ENCODE peak calls at places on chromosomes 7 and 10, in seven cellular contexts. F is tibial artery, L is PC-3, N is transverse colon, B is IMR-90, R is WERI-Rb-1, H is sigmoid colon. G is an unnamed sample.

GRCh38 chr7:157877298-157877840 is 540.6 kb downstream of the DNAJB6 start:
- DNase-seq in F (no peak), L (no peak), N (no peak), B (no peak), R (no peak), H (no peak), G (no peak)

GRCh38 chr10:63819753-63820347 is 298.6 kb downstream of the REEP3 start:
- DNase-seq in F (peak), L (peak), N (peak), B (peak), R (peak), H (peak), G (peak)

GRCh38 chr7:158357106-158357897 is 230.3 kb downstream of the PTPRN2 start:
- DNase-seq in F (no peak), L (no peak), N (no peak), B (no peak), R (no peak), H (peak), G (no peak)

GRCh38 chr7:12303507-12303906 is 92.4 kb downstream of the TMEM106B start:
- DNase-seq in F (no peak), L (peak), N (no peak), B (no peak), R (no peak), H (no peak), G (no peak)

GRCh38 chr7:149126662-149127321 is 668 bp upstream of the ZNF425 start:
- DNase-seq in F (peak), L (peak), N (peak), B (peak), R (peak), H (peak), G (peak)

GRCh38 chr7:22499044-22499443 is 944 bp downstream of the STEAP1B start:
- DNase-seq in F (no peak), L (no peak), N (no peak), B (peak), R (no peak), H (no peak), G (no peak)

GRCh38 chr10:11772575-11773288 is 30.6 kb downstream of the ECHDC3 start:
- DNase-seq in F (no peak), L (no peak), N (no peak), B (peak), R (no peak), H (no peak), G (no peak)

GRCh38 chr10:107544706-107545520 is 380.4 kb upstream of the SORCS1 start:
- DNase-seq in F (no peak), L (no peak), N (no peak), B (no peak), R (peak), H (no peak), G (no peak)

GRCh38 chr7:105216786-105217185 is 171.9 kb downstream of the SRPK2 start:
- DNase-seq in F (no peak), L (peak), N (no peak), B (no peak), R (no peak), H (no peak), G (no peak)

GRCh38 chr7:136654406-136654805 is 214.0 kb upstream of the CHRM2 start:
- DNase-seq in F (no peak), L (no peak), N (no peak), B (no peak), R (no peak), H (no peak), G (no peak)

GRCh38 chr10:35409094-35409582 is 72.8 kb downstream of the CCNY start:
- DNase-seq in F (peak), L (peak), N (no peak), B (peak), R (no peak), H (peak), G (no peak)

GRCh38 chr10:34474060-34474376 is 341.1 kb downstream of the PARD3 start:
- DNase-seq in F (no peak), L (peak), N (no peak), B (peak), R (no peak), H (no peak), G (no peak)

GRCh38 chr10:63783882-63784281 is 262.7 kb downstream of the REEP3 start:
- DNase-seq in F (no peak), L (no peak), N (no peak), B (no peak), R (no peak), H (no peak), G (no peak)

GRCh38 chr10:5014936-5015335 is 11.3 kb upstream of the AKR1C2 start:
- DNase-seq in F (no peak), L (peak), N (no peak), B (no peak), R (no peak), H (no peak), G (no peak)

GRCh38 chr10:110805292-110805691 is 66.4 kb upstream of the PDCD4 start:
- DNase-seq in F (no peak), L (no peak), N (no peak), B (no peak), R (no peak), H (peak), G (no peak)

GRCh38 chr7:23472974-23473847 is 2.9 kb upstream of the IGF2BP3 start:
- DNase-seq in F (no peak), L (no peak), N (no peak), B (no peak), R (peak), H (no peak), G (no peak)

GRCh38 chr10:43370671-43371215 is 693 bp upstream of the FXYD4 start:
- DNase-seq in F (no peak), L (no peak), N (no peak), B (no peak), R (no peak), H (peak), G (no peak)

GRCh38 chr7:139043823-139044812 is 8.3 kb upstream of the ZC3HAV1L start:
- DNase-seq in F (no peak), L (no peak), N (peak), B (peak), R (no peak), H (no peak), G (no peak)

GRCh38 chr7:47710201-47710935 is 128.5 kb upstream of the TNS3 start:
- DNase-seq in F (no peak), L (no peak), N (no peak), B (peak), R (no peak), H (no peak), G (no peak)

GRCh38 chr7:132977234-132977633 is 104.7 kb downstream of the CHCHD3 start:
- DNase-seq in F (no peak), L (no peak), N (no peak), B (peak), R (no peak), H (no peak), G (no peak)

GRCh38 chr7:2255145-2256139 is 13.4 kb downstream of the NUDT1 start:
- DNase-seq in F (no peak), L (peak), N (no peak), B (no peak), R (no peak), H (no peak), G (no peak)

GRCh38 chr7:157413881-157414701 is 77.3 kb downstream of the DNAJB6 start:
- DNase-seq in F (no peak), L (no peak), N (no peak), B (no peak), R (no peak), H (no peak), G (no peak)

GRCh38 chr10:819326-819725 is 112.2 kb downstream of the LARP4B start:
- DNase-seq in F (no peak), L (no peak), N (no peak), B (peak), R (no peak), H (no peak), G (no peak)

GRCh38 chr10:48697091-48697490 is 12.4 kb downstream of the WDFY4 start:
- DNase-seq in F (no peak), L (no peak), N (no peak), B (no peak), R (no peak), H (no peak), G (no peak)

GRCh38 chr7:72403677-72404076 is 8.5 kb downstream of the CALN1 start:
- DNase-seq in F (no peak), L (no peak), N (no peak), B (no peak), R (no peak), H (no peak), G (no peak)

GRCh38 chr7:55539380-55539779 is 32.9 kb downstream of the VOPP1 start:
- DNase-seq in F (no peak), L (no peak), N (no peak), B (peak), R (no peak), H (no peak), G (no peak)

GRCh38 chr7:50531928-50532327 is 33.3 kb downstream of the DDC start:
- DNase-seq in F (no peak), L (peak), N (no peak), B (peak), R (peak), H (no peak), G (no peak)

GRCh38 chr10:132939957-132940790 is 2.2 kb downstream of the CFAP46 start:
- DNase-seq in F (peak), L (peak), N (peak), B (peak), R (peak), H (no peak), G (no peak)

GRCh38 chr10:78578929-78579328 is 489.8 kb upstream of the ZMIZ1 start:
- DNase-seq in F (no peak), L (peak), N (no peak), B (peak), R (no peak), H (no peak), G (no peak)

GRCh38 chr10:100076750-100077149 is 4.9 kb downstream of the CPN1 start:
- DNase-seq in F (no peak), L (no peak), N (no peak), B (no peak), R (no peak), H (no peak), G (no peak)

GRCh38 chr10:88992945-88993537 is 2.4 kb downstream of the FAS start:
- DNase-seq in F (no peak), L (peak), N (no peak), B (peak), R (no peak), H (no peak), G (no peak)

GRCh38 chr10:94363251-94363565 is 469 bp upstream of the NOC3L start:
- DNase-seq in F (no peak), L (no peak), N (no peak), B (no peak), R (no peak), H (no peak), G (no peak)

GRCh38 chr7:142927949-142928348 is 5.6 kb downstream of the TRPV5 start:
- DNase-seq in F (no peak), L (no peak), N (no peak), B (no peak), R (no peak), H (no peak), G (no peak)

GRCh38 chr10:119542990-119543813 is 683 bp upstream of the RGS10 start:
- DNase-seq in F (peak), L (peak), N (peak), B (peak), R (peak), H (peak), G (peak)

GRCh38 chr7:28052933-28053332 is 127.7 kb downstream of the JAZF1 start:
- DNase-seq in F (no peak), L (no peak), N (no peak), B (peak), R (no peak), H (no peak), G (no peak)

GRCh38 chr10:30046476-30046875 is 12.9 kb downstream of the JCAD start:
- DNase-seq in F (no peak), L (no peak), N (no peak), B (no peak), R (no peak), H (no peak), G (no peak)

GRCh38 chr7:128100225-128100948 is 69.2 kb upstream of the LRRC4 start:
- DNase-seq in F (no peak), L (no peak), N (no peak), B (no peak), R (no peak), H (no peak), G (no peak)

GRCh38 chr7:27633062-27633461 is 29.6 kb downstream of the HIBADH start:
- DNase-seq in F (no peak), L (peak), N (no peak), B (no peak), R (no peak), H (no peak), G (no peak)

GRCh38 chr7:6008668-6009611 is at the start of the genes AIMP2 and PMS2:
- DNase-seq in F (peak), L (peak), N (peak), B (peak), R (peak), H (peak), G (peak)
- TF ChIP-seq CTCF in F (peak), L (no peak), N (no peak), B (peak), R (peak), H (no peak), G (no peak)

DNA sequence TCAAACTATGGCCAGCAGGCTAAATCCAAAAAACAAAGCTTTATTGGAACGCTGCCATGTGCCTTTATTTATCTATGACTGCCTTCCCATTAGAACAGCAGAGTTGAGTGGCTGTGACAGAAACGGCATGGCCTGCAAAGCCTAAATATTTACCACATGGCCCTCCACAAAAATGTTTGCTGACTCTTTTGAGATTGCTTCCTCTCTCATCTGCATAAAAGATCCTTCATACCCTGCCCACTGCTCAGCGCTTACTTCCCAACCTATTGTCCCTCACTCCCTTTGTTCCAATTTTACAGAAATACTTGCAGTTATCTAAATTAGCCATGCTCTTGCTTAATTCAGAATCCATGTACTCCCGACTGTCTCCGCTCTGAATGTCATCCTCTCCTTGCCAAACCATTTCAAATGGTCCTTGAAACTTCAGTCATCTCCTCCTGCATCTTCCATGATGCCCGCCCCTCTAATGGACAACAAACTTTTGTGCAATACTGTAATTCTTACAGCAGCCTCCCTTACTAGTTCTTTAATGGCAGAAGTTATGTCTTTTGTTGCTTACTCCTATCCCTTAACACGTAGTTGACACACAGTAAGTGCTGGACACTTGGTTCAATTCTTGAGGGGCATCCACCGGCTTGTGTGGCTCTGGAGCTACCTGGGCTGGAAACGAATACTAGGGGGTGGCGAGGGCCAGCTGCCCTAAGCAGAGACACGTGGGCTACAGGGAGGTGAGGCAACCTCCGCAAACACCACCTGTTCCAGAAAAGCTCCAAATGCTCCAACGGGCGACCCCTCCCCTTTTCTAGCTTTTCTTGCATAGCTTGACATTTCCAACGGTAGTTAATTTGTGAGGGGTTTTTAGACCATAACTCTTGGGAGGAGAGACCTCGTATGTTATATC is 831 bp downstream of the XRCC2 start:
- DNase-seq in F (no peak), L (peak), N (no peak), B (peak), R (peak), H (no peak), G (no peak)
- H3K27ac ChIP-seq in F (no peak), L (peak), N (no peak), B (no peak), R (peak), H (no peak), G (no peak)

GRCh38 chr7:52260046-52260665 is 775.3 kb upstream of the POM121L12 start:
- DNase-seq in F (no peak), L (peak), N (no peak), B (no peak), R (peak), H (no peak), G (no peak)
- TF ChIP-seq CTCF in F (no peak), L (peak), N (no peak), B (no peak), R (peak), H (no peak), G (no peak)

GRCh38 chr10:46547881-46548780 is 8.3 kb downstream of the GPRIN2 start:
- DNase-seq in F (peak), L (peak), N (peak), B (peak), R (peak), H (peak), G (peak)

GRCh38 chr10:46547331-46547880 is 9.1 kb downstream of the GPRIN2 start:
- DNase-seq in F (peak), L (no peak), N (peak), B (no peak), R (peak), H (peak), G (peak)

GRCh38 chr10:46544989-46545791 is 11.3 kb downstream of the GPRIN2 start:
- DNase-seq in F (peak), L (peak), N (peak), B (no peak), R (peak), H (peak), G (peak)

GRCh38 chr10:46546591-46547330 is 9.7 kb downstream of the GPRIN2 start:
- DNase-seq in F (peak), L (peak), N (peak), B (no peak), R (peak), H (peak), G (peak)

GRCh38 chr10:46545861-46546590 is 10.4 kb downstream of the GPRIN2 start:
- DNase-seq in F (peak), L (no peak), N (no peak), B (no peak), R (peak), H (peak), G (peak)
- H3K27ac ChIP-seq in F (no peak), L (no peak), N (no peak), B (no peak), R (no peak), H (no peak), G (no peak)

DNA sequence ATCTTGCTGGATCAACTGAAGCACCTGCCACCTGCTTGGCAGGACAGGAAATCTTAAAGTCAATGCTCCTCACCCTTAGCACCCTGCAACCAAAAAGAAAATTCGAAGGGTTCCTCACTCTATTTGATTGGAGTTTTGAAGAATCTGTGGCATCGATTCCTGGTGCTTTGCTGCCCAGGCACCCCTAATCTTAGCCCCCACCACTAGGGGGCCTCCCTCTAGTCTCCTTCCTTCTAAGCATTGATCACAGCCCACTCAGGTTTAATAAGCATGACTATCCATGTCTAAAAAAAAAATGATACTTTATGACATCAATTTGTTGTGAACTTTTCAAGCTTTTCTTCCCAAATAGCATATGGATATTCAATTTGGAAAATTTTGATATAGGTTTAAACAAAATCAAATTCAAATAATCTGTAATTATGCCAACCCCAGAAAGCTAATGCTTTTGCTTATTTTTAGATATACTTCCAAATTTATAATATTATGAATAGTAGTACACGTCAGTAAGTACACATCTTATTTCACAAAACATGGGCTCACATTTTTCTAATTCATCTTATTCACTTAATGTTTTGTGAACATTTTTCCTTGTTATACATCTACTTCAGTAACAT is 45.3 kb downstream of the NRG3 start:
- DNase-seq in F (no peak), L (no peak), N (no peak), B (no peak), R (peak), H (no peak), G (no peak)
- TF ChIP-seq CTCF in F (no peak), L (peak), N (no peak), B (no peak), R (peak), H (no peak), G (no peak)

GRCh38 chr7:927031-927671 is 27.3 kb downstream of the ADAP1 start:
- DNase-seq in F (peak), L (no peak), N (peak), B (no peak), R (no peak), H (peak), G (peak)
- H3K27ac ChIP-seq in F (no peak), L (no peak), N (peak), B (no peak), R (no peak), H (peak), G (no peak)

DNA sequence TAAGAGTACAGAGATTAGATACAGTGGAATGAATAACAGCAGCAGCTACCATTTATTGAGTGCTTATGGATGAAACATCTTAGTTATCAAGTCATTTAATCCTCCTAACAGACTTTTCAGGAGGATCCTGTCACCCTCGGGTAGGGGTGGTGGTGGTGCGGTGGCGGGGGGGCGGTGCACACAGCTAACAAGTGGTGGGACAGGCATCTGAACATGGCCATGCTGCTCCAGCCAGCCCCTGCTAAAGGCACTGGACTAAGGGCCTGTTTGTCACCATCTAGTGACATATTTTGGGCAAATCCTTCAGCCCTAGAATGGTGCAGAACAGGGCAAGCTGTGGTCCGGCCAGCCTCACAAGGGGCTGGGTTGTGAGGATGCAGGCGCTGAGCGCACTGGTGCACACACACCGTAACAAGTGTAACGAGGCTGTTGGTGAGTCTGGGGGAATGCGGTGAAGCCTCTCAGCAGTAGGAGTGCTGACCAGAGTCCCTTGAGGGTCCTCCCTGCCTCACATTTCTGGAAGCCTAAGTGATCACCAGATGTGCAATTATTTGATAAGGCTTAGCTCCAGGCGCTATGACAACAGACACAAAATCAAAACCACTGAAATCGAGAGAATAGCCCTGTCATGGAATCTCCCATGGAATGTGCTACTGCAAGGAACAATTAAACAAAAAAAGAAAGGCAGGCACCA is 102.3 kb downstream of the RNF216 start:
- DNase-seq in F (no peak), L (no peak), N (no peak), B (no peak), R (no peak), H (no peak), G (peak)
- TF ChIP-seq CTCF in F (no peak), L (no peak), N (no peak), B (no peak), R (no peak), H (no peak), G (no peak)

GRCh38 chr7:106962751-106963150 is 81.8 kb upstream of the PRKAR2B start:
- DNase-seq in F (no peak), L (no peak), N (no peak), B (no peak), R (no peak), H (no peak), G (no peak)
- H3K27ac ChIP-seq in F (no peak), L (no peak), N (no peak), B (no peak), R (no peak), H (no peak), G (no peak)

G was measured in ascending aorta.